ENCODE peak calls at places on chromosomes 7 and 10, in ten cellular contexts. D is OCI-M1; W is occipital lobe; Y is progenitor cell of endocrine pancreas; G is M059J; H is activated naive CD8-positive, alpha-beta T cell treated with anti-CD3 and anti-CD28 coated beads, Interleukin-2, amount 50 U/mL, for 24 hours; S is T-cell; V is EH; A is posterior vena cava; X is nephron progenitor cell. I is an unnamed sample.
A peak's percentile ranks its signal among the peaks of the same experiment; 100 is the strongest.

GRCh38 chr10:132659206-132660091 is 121.9 kb downstream of the INPP5A start:
- DNase-seq in D (no peak), W (no peak), Y (no peak), G (no peak), H (no peak), S (no peak), V (no peak), A (peak; percentile 75), X (no peak), I (peak; percentile 61)

GRCh38 chr7:151742713-151743480 is 134.0 kb downstream of the PRKAG2 start:
- DNase-seq in D (no peak), W (no peak), Y (no peak), G (no peak), H (peak; percentile 23), S (no peak), V (peak; percentile 41), A (no peak), X (no peak), I (no peak)

GRCh38 chr7:128869138-128869943 is 6.7 kb downstream of the ATP6V1F start:
- DNase-seq in D (no peak), W (peak; percentile 19), Y (peak; percentile 48), G (no peak), H (peak; percentile 51), S (peak; percentile 4), V (peak; percentile 52), A (no peak), X (peak; percentile 72), I (peak; percentile 87)

GRCh38 chr10:125005312-125006187 is 63.6 kb downstream of the ZRANB1 start:
- DNase-seq in D (no peak), W (peak; percentile 31), Y (no peak), G (no peak), H (no peak), S (no peak), V (no peak), A (peak; percentile 69), X (no peak), I (peak; percentile 34)

GRCh38 chr7:83065714-83066113 is 97.0 kb downstream of the PCLO start:
- DNase-seq in D (peak; percentile 87), W (no peak), Y (no peak), G (no peak), H (no peak), S (no peak), V (no peak), A (no peak), X (no peak), I (no peak)

GRCh38 chr10:67788028-67788886 is 49.7 kb downstream of the DNAJC12 start:
- DNase-seq in D (peak; percentile 96), W (no peak), Y (peak; percentile 17), G (peak; percentile 34), H (peak; percentile 84), S (peak; percentile 54), V (peak; percentile 13), A (peak; percentile 80), X (peak; percentile 70), I (peak; percentile 77)

GRCh38 chr7:47488969-47489342 is 93.0 kb downstream of the TNS3 start:
- DNase-seq in D (no peak), W (no peak), Y (no peak), G (no peak), H (no peak), S (no peak), V (no peak), A (peak; percentile 62), X (no peak), I (no peak)

GRCh38 chr7:8379264-8379663 is 54.1 kb upstream of the NXPH1 start:
- DNase-seq in D (no peak), W (peak; percentile 40), Y (no peak), G (no peak), H (no peak), S (no peak), V (no peak), A (no peak), X (peak; percentile 11), I (no peak)